ENCODE peak calls at places on chromosome 22, in seven cellular contexts. S is neuronal stem cell, A is mesendoderm, P is mesenchymal stem cell, Y is trophoblast cell, T is H1, X is IMR-90. V is an unnamed sample. For H3K4me1, the result is how much of the 10 kb centered on the place peaks cover.

GRCh38 chr22:49532831-49533802 is 294.6 kb downstream of the BRD1 start:
- DNase-seq in P (no peak), A (no peak), T (no peak), Y (no peak), S (no peak), X (no peak), V (no peak)

GRCh38 chr22:43435851-43436535 is 24.2 kb downstream of the MPPED1 start:
- DNase-seq in S (no peak), P (no peak), Y (no peak), A (no peak), T (no peak), X (no peak), V (peak)

GRCh38 chr22:48083502-48083901 is 1321.1 kb downstream of the TBC1D22A start:
- DNase-seq in X (no peak), P (no peak), S (no peak), T (no peak), Y (no peak), A (no peak), V (no peak)

GRCh38 chr22:44924724-44925123 is 85.1 kb downstream of the PHF21B start:
- DNase-seq in T (no peak), Y (no peak), A (no peak), X (no peak), P (no peak), S (no peak), V (no peak)

GRCh38 chr22:20243545-20244249 is 24.4 kb downstream of the RTN4R start:
- DNase-seq in S (no peak), X (peak), T (no peak), Y (no peak), A (peak), P (peak), V (peak)

GRCh38 chr22:24937114-24937513 is 9.4 kb downstream of the LHFPL7 start:
- DNase-seq in X (no peak), Y (no peak), A (peak), T (no peak), S (no peak), P (peak), V (peak)

GRCh38 chr22:41256898-41257260 is 16.1 kb upstream of the CHADL start:
- DNase-seq in Y (no peak), T (no peak), S (no peak), P (peak), X (peak), A (peak), V (no peak)

GRCh38 chr22:50733521-50734342 is 4.3 kb upstream of the ACR start:
- DNase-seq in Y (no peak), T (peak), S (no peak), P (peak), X (peak), A (no peak), V (no peak)

GRCh38 chr22:17964647-17965046 is 59.7 kb downstream of the MICAL3 start:
- DNase-seq in T (no peak), P (no peak), Y (no peak), X (no peak), S (no peak), A (no peak), V (no peak)

GRCh38 chr22:40666151-40666848 is 13.0 kb upstream of the MCHR1 start:
- DNase-seq in T (no peak), S (no peak), A (no peak), X (peak), Y (no peak), P (no peak), V (no peak)

GRCh38 chr22:17303840-17304779 is 65.2 kb upstream of the CECR2 start:
- DNase-seq in A (no peak), P (no peak), T (no peak), Y (no peak), X (no peak), S (no peak), V (no peak)

GRCh38 chr22:20520093-20520511 is 12.7 kb downstream of the MED15 start:
- DNase-seq in X (peak), T (no peak), Y (no peak), A (peak), P (peak), S (no peak), V (no peak)

GRCh38 chr22:23685205-23685784 is 5.5 kb upstream of the RGL4 start:
- DNase-seq in A (no peak), T (no peak), X (peak), Y (no peak), P (peak), S (no peak), V (no peak)

GRCh38 chr22:42962295-42963230 is 52.4 kb downstream of the PACSIN2 start:
- DNase-seq in X (peak), S (no peak), Y (peak), T (no peak), P (peak), A (peak), V (no peak)

GRCh38 chr22:43823353-43823908 is 11.3 kb upstream of the EFCAB6 start:
- DNase-seq in Y (no peak), X (no peak), T (peak), A (peak), P (no peak), S (no peak), V (peak)

GRCh38 chr22:44166448-44166847 is 14.3 kb upstream of the PARVG start:
- DNase-seq in T (no peak), A (no peak), P (no peak), Y (no peak), S (no peak), X (no peak), V (no peak)

GRCh38 chr22:42719656-42720262 is 911 bp downstream of the A4GALT start:
- DNase-seq in X (no peak), Y (peak), T (no peak), A (no peak), P (peak), S (no peak), V (no peak)

GRCh38 chr22:19656541-19657251 is 57.6 kb upstream of the SEPTIN5 start:
- DNase-seq in T (peak), P (no peak), Y (no peak), X (no peak), S (no peak), A (no peak), V (no peak)

GRCh38 chr22:43110444-43110926 is at the start of gene BIK:
- DNase-seq in P (peak), T (no peak), X (no peak), S (peak), Y (no peak), A (peak), V (peak)

GRCh38 chr22:21674611-21675010 is 8.8 kb downstream of the PPIL2 start:
- DNase-seq in Y (no peak), T (no peak), P (no peak), S (no peak), X (no peak), A (no peak), V (no peak)

GRCh38 chr22:19368876-19369275 is 62.7 kb downstream of the HIRA start:
- DNase-seq in A (no peak), Y (no peak), S (no peak), X (no peak), T (no peak), P (no peak), V (no peak)

GRCh38 chr22:20957118-20957690 is 9.9 kb upstream of the AIFM3 start:
- DNase-seq in Y (peak), T (peak), S (no peak), A (peak), X (no peak), P (peak), V (peak)

GRCh38 chr22:24994070-24994763 is 41.7 kb downstream of the KIAA1671 start:
- DNase-seq in Y (peak), A (peak), X (no peak), P (peak), S (no peak), T (no peak), V (peak)

GRCh38 chr22:48473202-48473601 is 1354.5 kb downstream of the BRD1 start:
- DNase-seq in A (no peak), P (no peak), S (no peak), T (no peak), Y (no peak), X (no peak), V (peak)

GRCh38 chr22:44530106-44530505 is 32.1 kb upstream of the RTL6 start:
- DNase-seq in Y (peak), P (no peak), X (peak), T (no peak), S (no peak), A (no peak), V (peak)

GRCh38 chr22:21073023-21073422 is 27.3 kb downstream of the LRRC74B start:
- DNase-seq in A (no peak), P (no peak), T (no peak), Y (no peak), X (no peak), S (no peak), V (no peak)

GRCh38 chr22:24542641-24543040 is 12.3 kb downstream of the GUCD1 start:
- DNase-seq in T (no peak), X (no peak), A (no peak), Y (no peak), S (no peak), P (no peak), V (no peak)

GRCh38 chr22:34306361-34306760 is 386.1 kb upstream of the LARGE1 start:
- DNase-seq in S (no peak), T (no peak), Y (no peak), A (no peak), X (no peak), P (no peak), V (no peak)

GRCh38 chr22:50057292-50057867 is 718 bp downstream of the TTLL8 start:
- DNase-seq in S (no peak), Y (no peak), P (no peak), T (no peak), A (no peak), X (peak), V (peak)

GRCh38 chr22:33512961-33513360 is 407.3 kb downstream of the LARGE1 start:
- DNase-seq in A (no peak), S (no peak), Y (no peak), P (peak), X (peak), T (no peak), V (no peak)

GRCh38 chr22:37169947-37170688 is 17.9 kb downstream of the C1QTNF6 start:
- DNase-seq in A (no peak), P (no peak), Y (no peak), T (no peak), X (no peak), S (no peak), V (no peak)

GRCh38 chr22:42313804-42314581 is 43.5 kb upstream of the TCF20 start:
- DNase-seq in X (peak), S (peak), Y (peak), T (peak), P (peak), A (peak), V (peak)

DNA sequence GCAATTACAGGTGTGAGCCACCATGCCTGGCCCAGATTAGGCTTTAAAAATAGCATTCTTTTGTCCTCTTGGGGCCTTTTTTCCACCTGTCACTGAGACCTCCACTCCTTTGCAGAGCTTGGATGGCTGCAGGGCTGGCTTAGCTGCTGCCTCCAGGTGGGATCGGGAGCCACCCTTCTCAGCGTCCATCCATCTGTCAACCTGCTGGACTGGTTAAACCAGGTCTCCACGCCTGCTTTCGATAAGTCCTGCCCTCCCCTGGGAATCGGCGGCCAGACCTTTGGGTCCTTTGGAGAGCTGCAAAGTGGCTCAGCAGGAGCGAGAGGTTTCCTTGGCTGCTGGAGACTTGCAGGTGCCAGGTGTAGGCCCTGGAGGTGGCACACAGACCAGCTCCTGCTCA is 23.4 kb upstream of the GRAMD4 start:
- DNase-seq in Y (peak), A (peak), S (no peak), T (no peak), X (no peak), P (no peak), V (peak)
- H3K4me1 ChIP-seq in Y (under half), A (under half), S (under half), T (under half), X (under half), P (under half), V (under half)

GRCh38 chr22:29451863-29452262 is 13.5 kb downstream of the RFPL1 start:
- DNase-seq in S (no peak), A (no peak), X (no peak), Y (no peak), T (no peak), P (no peak), V (no peak)
- H2AK5ac ChIP-seq in S (no peak), A (no peak), X (no peak), Y (no peak), T (no peak), P (no peak), V (no peak)

DNA sequence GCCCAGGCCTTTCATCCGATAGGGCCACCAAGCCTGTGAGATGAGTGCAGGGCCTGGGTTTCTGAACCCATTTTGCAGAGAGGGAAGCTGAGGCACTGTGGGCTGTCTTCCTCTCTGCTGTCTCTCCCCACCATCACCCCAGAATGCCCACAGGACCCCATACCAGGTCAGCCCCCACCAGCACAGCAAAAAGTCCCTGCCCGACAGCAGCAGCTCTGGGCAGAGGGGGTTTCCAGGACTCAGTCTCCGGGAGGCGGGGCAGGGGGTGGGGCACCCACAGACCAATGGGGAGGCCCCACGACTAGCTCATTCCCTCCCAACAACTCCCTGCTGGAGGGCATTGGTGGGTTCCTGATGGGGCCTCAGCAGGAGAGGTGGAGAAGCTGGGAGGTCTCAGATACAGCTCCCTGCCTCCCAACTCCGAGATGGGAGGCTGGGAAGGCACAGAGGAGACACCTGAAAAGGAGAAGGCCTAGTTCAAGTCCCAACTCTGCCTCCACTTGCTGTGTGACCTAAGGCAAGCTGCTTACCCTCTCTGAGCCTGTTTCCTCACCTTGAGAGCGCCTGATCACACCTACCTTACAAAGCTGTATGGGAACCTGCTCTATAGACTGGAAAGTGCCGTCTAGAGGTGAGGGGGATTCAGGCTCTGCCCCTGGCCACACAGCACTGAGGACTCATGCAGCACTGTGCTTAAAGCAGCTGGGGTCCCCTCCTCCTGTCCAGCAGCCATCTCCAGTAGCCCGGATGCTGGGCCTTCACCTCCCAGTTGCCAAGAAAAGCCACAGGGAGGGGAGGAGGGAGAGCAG is 3.5 kb downstream of the CBX7 start:
- DNase-seq in P (peak), S (no peak), X (no peak), A (peak), T (peak), Y (no peak), V (peak)
- H3K4me1 ChIP-seq in P (under half), S (under half), X (under half), A (under half), T (under half), Y (under half), V (under half)

DNA sequence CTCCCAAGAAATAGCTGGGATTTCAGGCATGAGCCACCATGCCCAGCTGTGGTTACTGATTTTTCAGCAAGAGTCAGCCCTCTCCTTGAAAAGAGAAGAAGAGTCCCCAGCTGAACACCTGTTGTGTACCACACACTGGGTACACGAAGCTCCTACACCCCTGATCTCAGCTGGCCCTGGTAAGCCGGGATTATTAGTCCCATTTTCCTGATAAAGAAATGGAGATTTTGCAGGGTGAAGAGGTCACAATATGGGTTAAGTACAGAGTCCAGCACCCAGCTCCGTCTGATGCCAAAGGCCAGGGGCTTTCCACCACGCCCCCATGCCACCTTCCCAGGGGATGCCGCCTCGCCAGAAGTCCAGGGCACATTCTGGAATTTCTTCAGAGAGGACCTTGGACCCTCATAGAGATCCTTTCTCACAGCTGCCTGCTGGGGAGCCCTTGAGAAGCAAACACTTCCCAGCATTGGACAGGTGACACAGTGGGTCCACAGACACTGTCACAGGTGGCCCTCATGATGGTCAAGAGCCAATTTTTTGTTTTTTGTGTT is 19.8 kb upstream of the HMOX1 start:
- DNase-seq in S (no peak), P (no peak), X (no peak), T (no peak), Y (no peak), A (no peak), V (no peak)
- H2AK5ac ChIP-seq in S (no peak), P (no peak), X (no peak), T (no peak), Y (no peak), A (no peak), V (no peak)